ENCODE peak calls at places on chromosomes 16 and 17, in six cellular contexts. B, T, H, N, C and E are unnamed samples.

GRCh38 chr16:56684926-56685590 is 2.8 kb downstream of the MT1X start:
- DNase-seq in B (no peak), T (no peak), H (peak; percentile 80), N (no peak), C (no peak), E (no peak)

GRCh38 chr17:70159980-70160379 is 9.4 kb upstream of the KCNJ2 start:
- DNase-seq in B (no peak), T (no peak), H (no peak), N (no peak), C (no peak), E (no peak)

GRCh38 chr17:61926831-61927210 is 961 bp downstream of the INTS2 start:
- DNase-seq in B (no peak), T (no peak), H (no peak), N (no peak), C (no peak), E (no peak)

GRCh38 chr17:78362671-78363070 is 2.8 kb upstream of the SOCS3 start:
- DNase-seq in B (no peak), T (no peak), H (no peak), N (no peak), C (no peak), E (no peak)

GRCh38 chr17:81418710-81419332 is 23.6 kb downstream of the BAHCC1 start:
- DNase-seq in B (no peak), T (no peak), H (no peak), N (no peak), C (no peak), E (no peak)

GRCh38 chr16:87325480-87325879 is 8.3 kb upstream of the C16orf95 start:
- DNase-seq in B (peak; percentile 25), T (no peak), H (peak; percentile 54), N (no peak), C (no peak), E (no peak)

GRCh38 chr16:5977329-5977728 is 879.7 kb upstream of the EEF2KMT start:
- DNase-seq in B (no peak), T (no peak), H (no peak), N (no peak), C (no peak), E (no peak)

GRCh38 chr17:34306466-34306865 is 12.8 kb upstream of the CCL8 start:
- DNase-seq in B (no peak), T (peak; percentile 40), H (no peak), N (no peak), C (peak; percentile 35), E (no peak)

GRCh38 chr17:63753215-63753614 is 11.6 kb upstream of the STRADA start:
- DNase-seq in B (no peak), T (no peak), H (no peak), N (no peak), C (no peak), E (no peak)

GRCh38 chr17:70872194-70872593 is 702.9 kb downstream of the KCNJ2 start:
- DNase-seq in B (no peak), T (no peak), H (no peak), N (no peak), C (no peak), E (no peak)

GRCh38 chr16:78992001-78992400 is 608.5 kb downstream of the MAF start:
- DNase-seq in B (no peak), T (no peak), H (no peak), N (no peak), C (no peak), E (no peak)

GRCh38 chr17:43745541-43745940 is 13.1 kb downstream of the SOST start:
- DNase-seq in B (no peak), T (no peak), H (no peak), N (no peak), C (peak; percentile 52), E (no peak)

GRCh38 chr16:51683882-51684281 is 532.8 kb upstream of the SALL1 start:
- DNase-seq in B (no peak), T (no peak), H (no peak), N (no peak), C (no peak), E (no peak)

GRCh38 chr16:3819741-3820724 is 60.5 kb downstream of the CREBBP start:
- DNase-seq in B (no peak), T (no peak), H (no peak), N (no peak), C (no peak), E (no peak)

GRCh38 chr17:17933775-17934174 is 38.4 kb downstream of the TOM1L2 start:
- DNase-seq in B (no peak), T (no peak), H (no peak), N (no peak), C (no peak), E (no peak)

GRCh38 chr17:17937450-17937849 is 34.8 kb downstream of the TOM1L2 start:
- DNase-seq in B (no peak), T (no peak), H (no peak), N (no peak), C (no peak), E (no peak)

GRCh38 chr17:17934214-17934613 is 38.0 kb downstream of the TOM1L2 start:
- DNase-seq in B (no peak), T (no peak), H (no peak), N (no peak), C (no peak), E (no peak)

GRCh38 chr17:17934796-17935195 is 37.4 kb downstream of the TOM1L2 start:
- DNase-seq in B (no peak), T (no peak), H (no peak), N (no peak), C (no peak), E (no peak)

GRCh38 chr17:17935321-17936271 is 36.6 kb downstream of the TOM1L2 start:
- DNase-seq in B (peak; percentile 56), T (no peak), H (no peak), N (no peak), C (no peak), E (peak; percentile 10)
- H3K4me1 ChIP-seq in B (peaks cover 53% of the 10 kb centered on the region), T (peaks cover 18% of the 10 kb centered on the region), H (peaks cover 64% of the 10 kb centered on the region), N (peaks cover 7% of the 10 kb centered on the region), C (peaks cover 10% of the 10 kb centered on the region), E (peaks cover 16% of the 10 kb centered on the region)

GRCh38 chr16:8865145-8865882 is 3.5 kb downstream of the CARHSP1 start:
- DNase-seq in B (no peak), T (no peak), H (no peak), N (no peak), C (no peak), E (no peak)
- H3K27ac ChIP-seq in B (peak overlapping the region; percentile 27), T (no peak overlapping the region), H (no peak overlapping the region), N (peak overlapping the region; percentile 4), C (peak overlapping the region; percentile 23), E (no peak overlapping the region)

GRCh38 chr17:49390548-49391324 is 23.9 kb downstream of the PHB1 start:
- DNase-seq in B (peak; percentile 57), T (peak; percentile 41), H (no peak), N (no peak), C (no peak), E (no peak)
- H3K4me3 ChIP-seq in B (peak overlapping the region; percentile 27), T (no peak overlapping the region), H (no peak overlapping the region), N (peak overlapping the region; percentile 29), C (no peak overlapping the region), E (peak overlapping the region; percentile 5)

DNA sequence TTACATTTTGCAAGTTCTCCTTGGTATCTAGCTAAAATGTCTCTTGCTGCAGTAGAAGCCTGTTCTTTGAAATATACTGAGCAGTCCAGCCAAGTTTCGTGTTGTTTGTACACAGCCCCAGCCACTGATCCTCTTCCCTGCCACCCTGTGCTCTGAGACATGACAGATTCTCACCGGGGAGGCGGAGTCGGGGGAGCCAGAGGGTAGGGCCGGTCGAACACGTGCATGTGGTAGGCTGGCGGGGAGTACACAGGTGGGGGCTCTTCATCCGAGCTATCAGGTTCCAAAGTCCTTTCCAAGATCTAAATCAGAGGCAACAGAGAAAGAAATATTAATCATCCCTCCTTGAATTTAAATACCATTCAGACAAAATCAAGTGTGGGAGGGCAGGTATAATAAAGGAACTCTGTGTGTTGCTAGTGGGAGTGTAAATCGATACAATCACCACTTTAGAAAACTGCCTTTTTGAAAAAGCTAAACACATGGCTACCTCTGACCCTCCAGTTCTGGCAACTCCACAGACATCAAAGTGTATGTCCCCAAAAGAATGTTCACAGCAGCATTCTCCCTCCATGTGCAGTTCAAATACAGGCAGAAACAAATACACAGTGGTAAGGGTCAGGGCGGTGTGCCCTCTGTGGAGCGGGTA is 29.7 kb upstream of the MRPS23 start:
- DNase-seq in B (no peak), T (no peak), H (peak; percentile 85), N (no peak), C (peak; percentile 39), E (no peak)
- H3K4me1 ChIP-seq in B (peaks cover 44% of the 10 kb centered on the region), T (peaks cover 20% of the 10 kb centered on the region), H (peaks cover 67% of the 10 kb centered on the region), N (no peaks in the 10 kb centered on the region), C (peaks cover 41% of the 10 kb centered on the region), E (no peaks in the 10 kb centered on the region)

DNA sequence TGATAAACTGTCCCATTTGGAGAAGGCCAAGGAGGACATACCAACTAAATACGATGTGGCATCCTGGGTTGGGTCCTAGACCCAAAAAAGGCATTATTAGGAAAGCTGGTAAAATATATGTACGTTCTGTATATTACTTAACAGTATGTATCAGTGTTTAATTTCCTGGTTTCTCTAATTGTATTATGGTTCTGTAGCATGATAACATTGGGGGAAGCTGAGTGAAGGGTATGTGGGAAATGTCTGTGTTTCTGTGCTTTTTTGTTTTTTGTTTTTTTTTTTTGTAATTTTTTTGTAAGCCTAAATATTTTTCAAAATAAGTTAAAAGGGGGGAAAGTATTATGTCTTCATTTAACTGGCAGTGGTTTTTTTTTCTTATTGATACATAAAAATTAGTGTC is 21.5 kb upstream of the NDRG4 start:
- DNase-seq in B (no peak), T (no peak), H (no peak), N (no peak), C (no peak), E (no peak)
- H3K27ac ChIP-seq in B (no peak overlapping the region), T (no peak overlapping the region), H (no peak overlapping the region), N (no peak overlapping the region), C (no peak overlapping the region), E (no peak overlapping the region)

DNA sequence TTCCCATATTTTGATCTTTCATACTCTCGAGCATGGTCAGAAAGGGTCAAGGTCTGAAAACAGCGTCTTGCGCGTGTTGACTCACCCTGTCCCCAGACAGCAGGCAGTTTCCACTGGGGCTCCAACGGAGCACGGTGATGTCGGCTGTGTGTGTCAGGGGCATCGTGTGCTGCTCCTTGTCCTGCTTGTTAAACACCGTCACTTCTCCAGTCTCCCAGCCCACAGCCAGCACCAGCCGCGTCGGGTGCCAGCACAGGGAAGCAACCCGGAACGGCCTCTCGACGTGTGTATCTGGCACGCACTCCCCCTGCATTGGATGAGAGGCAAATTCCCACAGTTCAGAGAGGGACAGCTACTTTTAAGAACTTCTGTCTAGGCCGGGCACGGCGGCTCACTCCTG is 9.6 kb downstream of the IFT140 start:
- DNase-seq in B (peak; percentile 68), T (no peak), H (no peak), N (no peak), C (no peak), E (no peak)
- H3K4me3 ChIP-seq in B (peak overlapping the region; percentile 27), T (no peak overlapping the region), H (no peak overlapping the region), N (no peak overlapping the region), C (no peak overlapping the region), E (no peak overlapping the region)